ENCODE peak calls at places on chromosome 7, in ten cellular contexts. B, I, M, V, Z, Y, S, R, H and F are unnamed samples.

GRCh38 chr7:114862406-114862805 is 59.5 kb upstream of the MDFIC start:
- DNase-seq in B (no peak), I (no peak), M (no peak), V (no peak), Z (no peak), Y (no peak), S (no peak), R (no peak), H (no peak), F (no peak)

GRCh38 chr7:91661727-91662126 is 218.8 kb downstream of the MTERF1 start:
- DNase-seq in B (no peak), I (no peak), M (no peak), V (no peak), Z (no peak), Y (no peak), S (no peak), R (no peak), H (no peak), F (no peak)

GRCh38 chr7:32494946-32495297 is 367 bp upstream of the AVL9 start:
- DNase-seq in B (no peak), I (no peak), M (no peak), V (no peak), Z (no peak), Y (no peak), S (no peak), R (no peak), H (no peak), F (no peak)

GRCh38 chr7:4361774-4362173 is 320.3 kb upstream of the FOXK1 start:
- DNase-seq in B (no peak), I (no peak), M (no peak), V (no peak), Z (no peak), Y (no peak), S (no peak), R (no peak), H (no peak), F (no peak)

GRCh38 chr7:91436655-91437054 is 172.4 kb downstream of the FZD1 start:
- DNase-seq in B (no peak), I (no peak), M (no peak), V (no peak), Z (no peak), Y (no peak), S (no peak), R (no peak), H (peak; percentile 6), F (no peak)

GRCh38 chr7:85033263-85033662 is 153.6 kb downstream of the SEMA3D start:
- DNase-seq in B (no peak), I (no peak), M (no peak), V (no peak), Z (no peak), Y (no peak), S (no peak), R (no peak), H (no peak), F (no peak)

GRCh38 chr7:150983893-150984368 is 5.8 kb upstream of the KCNH2 start:
- DNase-seq in B (peak; percentile 70), I (no peak), M (no peak), V (no peak), Z (peak; percentile 55), Y (peak; percentile 40), S (no peak), R (no peak), H (peak; percentile 62), F (no peak)

GRCh38 chr7:97973206-97973658 is 16.8 kb downstream of the OCM2 start:
- DNase-seq in B (no peak), I (no peak), M (no peak), V (no peak), Z (no peak), Y (no peak), S (no peak), R (no peak), H (no peak), F (no peak)

GRCh38 chr7:55526329-55526728 is 46.0 kb downstream of the VOPP1 start:
- DNase-seq in B (no peak), I (no peak), M (no peak), V (no peak), Z (no peak), Y (no peak), S (peak; percentile 17), R (no peak), H (no peak), F (no peak)

GRCh38 chr7:145324081-145324480 is 488.2 kb upstream of the TPK1 start:
- DNase-seq in B (no peak), I (no peak), M (peak; percentile 42), V (no peak), Z (no peak), Y (no peak), S (no peak), R (no peak), H (no peak), F (no peak)

GRCh38 chr7:20191044-20191867 is 25.9 kb downstream of the MACC1 start:
- DNase-seq in B (no peak), I (no peak), M (peak; percentile 53), V (no peak), Z (no peak), Y (no peak), S (no peak), R (no peak), H (no peak), F (no peak)

GRCh38 chr7:24318326-24318725 is 34.3 kb downstream of the NPY start:
- DNase-seq in B (no peak), I (no peak), M (no peak), V (no peak), Z (peak; percentile 13), Y (no peak), S (no peak), R (no peak), H (peak; percentile 19), F (peak; percentile 48)

GRCh38 chr7:98330926-98331529 is 49.5 kb downstream of the BRI3 start:
- DNase-seq in B (no peak), I (no peak), M (no peak), V (no peak), Z (no peak), Y (no peak), S (no peak), R (no peak), H (no peak), F (no peak)

GRCh38 chr7:24821045-24821853 is 64.0 kb upstream of the GSDME start:
- DNase-seq in B (peak; percentile 85), I (peak; percentile 84), M (no peak), V (peak; percentile 74), Z (no peak), Y (peak; percentile 81), S (peak; percentile 20), R (peak; percentile 71), H (peak; percentile 98), F (peak; percentile 61)

GRCh38 chr7:131602994-131603372 is 46.6 kb upstream of the PODXL start:
- DNase-seq in B (no peak), I (no peak), M (no peak), V (no peak), Z (no peak), Y (no peak), S (no peak), R (no peak), H (peak; percentile 4), F (no peak)

GRCh38 chr7:19677201-19677600 is 31.6 kb downstream of the POLR1F start:
- DNase-seq in B (no peak), I (no peak), M (no peak), V (peak; percentile 68), Z (no peak), Y (peak; percentile 44), S (no peak), R (no peak), H (no peak), F (no peak)

GRCh38 chr7:145698526-145699262 is 417.9 kb upstream of the CNTNAP2 start:
- DNase-seq in B (no peak), I (no peak), M (no peak), V (no peak), Z (no peak), Y (no peak), S (no peak), R (no peak), H (peak; percentile 11), F (no peak)

DNA sequence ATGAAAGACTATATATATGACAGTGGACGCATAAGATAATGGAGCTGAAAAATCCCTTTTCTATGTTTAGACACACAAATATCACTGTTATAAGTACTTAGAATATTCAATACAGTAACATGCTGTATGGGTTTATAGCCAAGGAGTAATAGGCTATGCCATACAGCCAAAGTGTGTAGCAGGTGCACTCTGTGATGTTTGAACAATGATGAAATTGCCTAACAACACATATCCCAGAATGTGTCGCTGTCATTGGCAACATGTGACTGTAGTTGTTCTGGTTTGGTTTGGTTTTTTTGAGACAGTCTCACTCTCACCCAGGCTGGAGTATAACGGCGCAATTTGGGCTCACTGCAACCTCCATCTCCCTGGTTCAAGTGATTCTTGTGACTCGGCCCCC is 26.1 kb downstream of the NOM1 start:
- DNase-seq in B (no peak), I (no peak), M (no peak), V (no peak), Z (no peak), Y (no peak), S (no peak), R (no peak), H (no peak), F (no peak)
- TF ChIP-seq CTCF in B (no peak), I (no peak), M (no peak), V (no peak), Z (no peak), Y (no peak), S (no peak), R (no peak), H (no peak), F (no peak)

GRCh38 chr7:101862280-101863220 is 45.1 kb downstream of the CUX1 start:
- DNase-seq in B (no peak), I (no peak), M (peak; percentile 18), V (no peak), Z (no peak), Y (no peak), S (peak; percentile 44), R (no peak), H (no peak), F (no peak)
- TF ChIP-seq CTCF in B (no peak), I (no peak), M (no peak), V (no peak), Z (no peak), Y (no peak), S (no peak), R (no peak), H (no peak), F (no peak)

GRCh38 chr7:2804227-2804763 is 39.8 kb downstream of the GNA12 start:
- DNase-seq in B (peak; percentile 70), I (peak; percentile 17), M (no peak), V (no peak), Z (no peak), Y (no peak), S (no peak), R (peak; percentile 5), H (no peak), F (no peak)
- TF ChIP-seq CTCF in B (no peak), I (no peak), M (no peak), V (no peak), Z (no peak), Y (peak; percentile 1), S (no peak), R (no peak), H (no peak), F (no peak)

DNA sequence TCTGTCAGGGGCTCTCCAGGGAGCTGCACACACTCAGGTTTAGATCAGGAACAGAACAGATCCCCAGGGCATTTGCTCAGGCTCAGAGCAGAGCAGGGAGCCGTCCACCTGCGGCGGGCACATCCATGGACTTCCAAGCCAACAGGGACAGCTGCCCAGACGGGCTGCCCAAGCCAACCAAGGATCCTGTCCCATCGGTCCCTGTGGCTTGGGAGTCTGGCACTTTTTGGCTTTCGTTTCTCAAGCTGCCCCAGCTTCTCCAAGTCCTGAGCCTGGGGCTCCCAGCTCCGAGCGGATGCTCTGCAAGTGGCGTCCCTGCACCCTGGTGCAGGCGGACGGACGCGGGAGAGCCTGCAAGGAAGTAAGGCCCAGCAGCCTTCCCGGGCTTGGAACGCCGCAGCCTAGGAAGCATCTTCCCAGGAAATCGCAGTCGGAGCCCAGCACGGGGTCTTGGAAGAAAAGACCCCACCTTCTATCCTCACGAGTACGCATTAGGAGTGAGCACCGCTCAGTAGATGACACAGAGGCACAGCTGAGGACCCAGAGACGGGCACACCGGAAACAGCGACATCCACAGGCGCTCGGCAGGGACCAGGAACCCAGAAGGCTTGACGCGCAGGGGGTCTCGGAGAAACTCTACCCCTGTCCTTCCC is 6.0 kb downstream of the GPR146 start:
- DNase-seq in B (no peak), I (no peak), M (peak; percentile 61), V (no peak), Z (no peak), Y (no peak), S (no peak), R (no peak), H (no peak), F (no peak)
- TF ChIP-seq CTCF in B (no peak), I (no peak), M (no peak), V (no peak), Z (no peak), Y (no peak), S (no peak), R (no peak), H (no peak), F (no peak)